ENCODE peak calls at places on chromosomes 4 and X, in six cellular contexts. O is fibroblast of mammary gland, F is tibial artery, L is HFFc6, E is A549, J is astrocyte of the spinal cord. S is an unnamed sample.

GRCh38 chrX:74061879-74062278 is 242.1 kb upstream of the ZCCHC13 start:
- DNase-seq in F (no peak), E (no peak), J (no peak), L (no peak), O (no peak), S (no peak)

GRCh38 chr4:98506462-98507132 is 151.8 kb downstream of the TSPAN5 start:
- DNase-seq in L (no peak), J (no peak), O (no peak), E (no peak), F (no peak), S (no peak)

GRCh38 chrX:65596270-65596669 is 61.7 kb upstream of the LAS1L start:
- DNase-seq in J (peak), E (no peak), L (peak), O (peak), F (peak), S (no peak)

GRCh38 chr4:185520119-185520518 is 15.2 kb downstream of the PDLIM3 start:
- DNase-seq in L (no peak), O (no peak), F (no peak), J (no peak), E (no peak), S (no peak)

GRCh38 chr4:15774020-15774420 is 4.1 kb upstream of the CD38 start:
- DNase-seq in J (no peak), E (peak), F (no peak), L (no peak), O (no peak), S (no peak)

GRCh38 chr4:188154668-188155423 is 15.6 kb downstream of the TRIML1 start:
- DNase-seq in L (no peak), J (no peak), O (no peak), F (no peak), E (peak), S (no peak)

GRCh38 chrX:46308106-46308505 is 237.1 kb downstream of the ZNF674 start:
- DNase-seq in F (no peak), O (no peak), E (no peak), J (no peak), L (no peak), S (no peak)

GRCh38 chr4:175325230-175325629 is 407.1 kb downstream of the ADAM29 start:
- DNase-seq in E (peak), L (no peak), J (peak), F (no peak), O (peak), S (no peak)

GRCh38 chrX:30278365-30278764 is 30.8 kb downstream of the NR0B1 start:
- DNase-seq in E (no peak), L (peak), J (peak), F (no peak), O (peak), S (no peak)

GRCh38 chr4:52837716-52838558 is 24.2 kb upstream of the RASL11B start:
- DNase-seq in J (peak), F (no peak), O (peak), E (no peak), L (peak), S (no peak)

GRCh38 chr4:181046809-181047208 is 1196.4 kb upstream of the TENM3 start:
- DNase-seq in E (peak), F (no peak), J (no peak), O (no peak), L (no peak), S (no peak)

GRCh38 chr4:122716825-122717448 is 15.6 kb upstream of the BBS12 start:
- DNase-seq in E (peak), J (peak), O (peak), L (peak), F (peak), S (peak)

GRCh38 chrX:33840176-33840575 is 291.9 kb downstream of the FAM47A start:
- DNase-seq in F (no peak), O (no peak), E (no peak), J (no peak), L (no peak), S (no peak)

GRCh38 chrX:31508338-31508737 is 436.5 kb upstream of the FTHL17 start:
- DNase-seq in L (peak), J (peak), E (no peak), O (no peak), F (no peak), S (no peak)

GRCh38 chr4:65917486-65917885 is 247.2 kb upstream of the EPHA5 start:
- DNase-seq in E (no peak), O (peak), L (no peak), J (peak), F (no peak), S (no peak)

GRCh38 chr4:13611283-13611842 is 16.2 kb downstream of the BOD1L1 start:
- DNase-seq in E (no peak), F (no peak), L (no peak), J (peak), O (peak), S (no peak)

GRCh38 chrX:96361844-96362243 is 322.8 kb upstream of the DIAPH2 start:
- DNase-seq in O (no peak), J (no peak), F (no peak), L (no peak), E (no peak), S (no peak)

GRCh38 chr4:151012836-151013235 is 2.2 kb downstream of the LRBA start:
- DNase-seq in J (peak), E (no peak), F (no peak), O (no peak), L (no peak), S (no peak)

GRCh38 chrX:40268126-40268525 is 170.4 kb upstream of the BCOR start:
- DNase-seq in F (no peak), J (peak), O (peak), L (no peak), E (no peak), S (no peak)

GRCh38 chr4:155546451-155546850 is 120.2 kb upstream of the GUCY1A1 start:
- DNase-seq in L (no peak), J (no peak), F (no peak), O (peak), E (no peak), S (no peak)

GRCh38 chr4:155548173-155548572 is 118.5 kb upstream of the GUCY1A1 start:
- DNase-seq in J (no peak), O (peak), F (no peak), L (no peak), E (no peak), S (no peak)

GRCh38 chr4:155552180-155552579 is 114.5 kb upstream of the GUCY1A1 start:
- DNase-seq in O (peak), F (no peak), J (peak), L (peak), E (no peak), S (no peak)
- TF ChIP-seq CTCF in O (no peak), F (no peak), J (no peak), L (no peak), E (no peak), S (no peak)

GRCh38 chr4:95742872-95743271 is 97.0 kb upstream of the PDHA2 start:
- DNase-seq in F (no peak), J (no peak), E (no peak), O (no peak), L (no peak), S (no peak)

GRCh38 chr4:95742179-95742578 is 97.7 kb upstream of the PDHA2 start:
- DNase-seq in J (no peak), F (no peak), E (no peak), O (no peak), L (no peak), S (no peak)
- TF ChIP-seq CTCF in J (no peak), F (no peak), E (no peak), O (no peak), L (no peak), S (no peak)

GRCh38 chrX:88397551-88397950 is 349.5 kb upstream of the CPXCR1 start:
- DNase-seq in E (no peak), F (no peak), J (no peak), L (no peak), O (no peak), S (no peak)
- TF ChIP-seq CTCF in E (no peak), F (no peak), J (no peak), L (no peak), O (no peak), S (no peak)

GRCh38 chr4:120771907-120772306 is 150.6 kb downstream of the PRDM5 start:
- DNase-seq in F (no peak), O (no peak), L (no peak), E (no peak), J (no peak), S (no peak)
- TF ChIP-seq CTCF in F (no peak), O (no peak), L (peak), E (no peak), J (no peak), S (no peak)

GRCh38 chr4:8777320-8778196 is 94.1 kb downstream of the HMX1 start:
- DNase-seq in J (no peak), O (no peak), F (no peak), E (peak), L (no peak), S (peak)
- TF ChIP-seq CTCF in J (no peak), O (no peak), F (no peak), E (no peak), L (no peak), S (no peak)

GRCh38 chr4:71189471-71189870 is 149.3 kb upstream of the SLC4A4 start:
- DNase-seq in E (peak), O (no peak), F (no peak), L (peak), J (peak), S (no peak)
- TF ChIP-seq CTCF in E (peak), O (no peak), F (no peak), L (peak), J (no peak), S (no peak)

GRCh38 chrX:120512627-120513026 is 43.5 kb upstream of the LAMP2 start:
- DNase-seq in O (no peak), J (no peak), F (no peak), E (no peak), L (no peak), S (peak)

GRCh38 chrX:120517936-120518335 is 42.8 kb downstream of the CUL4B start:
- DNase-seq in L (peak), J (peak), F (no peak), E (no peak), O (peak), S (no peak)

GRCh38 chrX:120512222-120512621 is 43.1 kb upstream of the LAMP2 start:
- DNase-seq in F (no peak), J (no peak), E (no peak), O (no peak), L (no peak), S (no peak)

DNA sequence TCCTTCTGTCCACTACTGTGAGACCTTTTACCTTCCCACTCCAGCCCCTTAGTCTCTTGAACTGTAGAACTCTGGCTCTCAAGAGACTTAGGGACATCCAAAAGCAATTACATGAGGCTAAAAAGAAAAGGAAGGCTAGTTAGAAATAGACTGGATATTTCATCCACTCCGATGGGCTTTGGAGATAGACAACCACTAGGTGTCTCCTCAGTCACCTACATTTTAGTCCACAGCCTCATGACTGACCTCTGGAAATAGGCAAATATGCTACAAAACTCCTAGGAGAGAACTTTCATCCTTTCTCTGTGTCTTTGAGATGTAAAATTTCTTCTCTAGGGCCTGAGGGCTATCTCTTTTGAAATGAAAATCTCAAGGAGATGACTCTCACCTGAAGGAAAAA is 45.1 kb upstream of the LAMP2 start:
- DNase-seq in O (peak), F (no peak), E (peak), L (peak), J (peak), S (peak)
- TF ChIP-seq CTCF in O (peak), F (peak), E (peak), L (peak), J (peak), S (no peak)